ENCODE peak calls at places on chromosomes 4 and X, in four cellular contexts. One of them, this sample, is unnamed.

GRCh38 chr4:26594371-26594770 is 10.5 kb downstream of the TBC1D19 start:
- DNase-seq in HEK293T: no peak
- DNase-seq in GM12891: no peak
- DNase-seq in COLO829: no peak
- DNase-seq in this sample: no peak

GRCh38 chrX:23902419-23902818 is 5.3 kb downstream of the APOO start:
- DNase-seq in COLO829: no peak
- DNase-seq in GM12891: no peak
- DNase-seq in HEK293T: peak
- DNase-seq in this sample: peak

GRCh38 chrX:123219916-123220315 is 35.8 kb downstream of the GRIA3 start:
- DNase-seq in GM12891: no peak
- DNase-seq in HEK293T: no peak
- DNase-seq in COLO829: peak
- DNase-seq in this sample: no peak

GRCh38 chr4:138412847-138413246 is 170.7 kb upstream of the SLC7A11 start:
- DNase-seq in HEK293T: no peak
- DNase-seq in GM12891: no peak
- DNase-seq in COLO829: no peak
- DNase-seq in this sample: no peak

GRCh38 chr4:119733431-119733830 is 104.8 kb upstream of the PDE5A start:
- DNase-seq in COLO829: no peak
- DNase-seq in HEK293T: no peak
- DNase-seq in GM12891: no peak
- DNase-seq in this sample: no peak

GRCh38 chrX:110204986-110205385 is 112.9 kb downstream of the AMMECR1 start:
- DNase-seq in COLO829: no peak
- DNase-seq in HEK293T: no peak
- DNase-seq in GM12891: no peak
- DNase-seq in this sample: no peak

GRCh38 chr4:53076335-53076958 is 214.3 kb downstream of the RASL11B start:
- DNase-seq in HEK293T: no peak
- DNase-seq in GM12891: no peak
- DNase-seq in COLO829: no peak
- DNase-seq in this sample: no peak

GRCh38 chr4:15765910-15766703 is 12.0 kb upstream of the CD38 start:
- DNase-seq in GM12891: no peak
- DNase-seq in COLO829: no peak
- DNase-seq in HEK293T: no peak
- DNase-seq in this sample: peak

GRCh38 chr4:89119166-89119565 is 7.8 kb downstream of the TIGD2 start:
- DNase-seq in GM12891: no peak
- DNase-seq in HEK293T: no peak
- DNase-seq in COLO829: no peak
- DNase-seq in this sample: no peak

GRCh38 chrX:10620121-10620699 is at the start of gene MID1:
- DNase-seq in GM12891: no peak
- DNase-seq in HEK293T: peak
- DNase-seq in COLO829: peak
- DNase-seq in this sample: no peak

GRCh38 chr4:74402692-74403460 is 37.9 kb downstream of the EREG start:
- DNase-seq in COLO829: no peak
- DNase-seq in GM12891: no peak
- DNase-seq in HEK293T: no peak
- DNase-seq in this sample: no peak

GRCh38 chrX:17878028-17878670 is 17.1 kb upstream of the RAI2 start:
- DNase-seq in GM12891: no peak
- DNase-seq in HEK293T: no peak
- DNase-seq in COLO829: no peak
- DNase-seq in this sample: no peak

GRCh38 chr4:83125738-83126141 is 11.2 kb upstream of the PLAC8 start:
- DNase-seq in HEK293T: no peak
- DNase-seq in GM12891: no peak
- DNase-seq in COLO829: no peak
- DNase-seq in this sample: peak

GRCh38 chr4:84480082-84480481 is 19.0 kb downstream of the NKX6-1 start:
- DNase-seq in COLO829: no peak
- DNase-seq in HEK293T: no peak
- DNase-seq in GM12891: no peak
- DNase-seq in this sample: no peak

GRCh38 chr4:67566335-67566734 is 7.8 kb downstream of the STAP1 start:
- DNase-seq in HEK293T: no peak
- DNase-seq in COLO829: no peak
- DNase-seq in GM12891: no peak
- DNase-seq in this sample: no peak

GRCh38 chr4:184695178-184695896 is 38.6 kb downstream of the CENPU start:
- DNase-seq in HEK293T: no peak
- DNase-seq in GM12891: no peak
- DNase-seq in COLO829: no peak
- DNase-seq in this sample: no peak

GRCh38 chrX:125308653-125309052 is 11.0 kb upstream of the TEX13C start:
- DNase-seq in HEK293T: no peak
- DNase-seq in GM12891: no peak
- DNase-seq in COLO829: no peak
- DNase-seq in this sample: no peak

GRCh38 chrX:46575991-46576392 is 2.4 kb downstream of the CHST7 start:
- DNase-seq in COLO829: no peak
- DNase-seq in HEK293T: no peak
- DNase-seq in GM12891: no peak
- DNase-seq in this sample: no peak

GRCh38 chr4:19026281-19026680 is 1004.7 kb upstream of the LCORL start:
- DNase-seq in GM12891: no peak
- DNase-seq in COLO829: peak
- DNase-seq in HEK293T: no peak
- DNase-seq in this sample: no peak

GRCh38 chr4:1035510-1035909 is 24.1 kb downstream of the FGFRL1 start:
- DNase-seq in COLO829: peak
- DNase-seq in HEK293T: no peak
- DNase-seq in GM12891: no peak
- DNase-seq in this sample: no peak

GRCh38 chr4:81454498-81454897 is 17.2 kb downstream of the RASGEF1B start:
- DNase-seq in COLO829: no peak
- DNase-seq in GM12891: no peak
- DNase-seq in HEK293T: no peak
- DNase-seq in this sample: no peak

GRCh38 chr4:91519155-91519554 is 784.6 kb upstream of the GRID2 start:
- DNase-seq in GM12891: no peak
- DNase-seq in COLO829: no peak
- DNase-seq in HEK293T: no peak
- DNase-seq in this sample: peak

GRCh38 chr4:34182346-34182745 is 2062.0 kb downstream of the ARAP2 start:
- DNase-seq in COLO829: no peak
- DNase-seq in GM12891: no peak
- DNase-seq in HEK293T: no peak
- DNase-seq in this sample: no peak

GRCh38 chrX:23435108-23435507 is 100.5 kb downstream of the PTCHD1 start:
- DNase-seq in COLO829: no peak
- DNase-seq in HEK293T: no peak
- DNase-seq in GM12891: no peak
- DNase-seq in this sample: no peak

GRCh38 chr4:6910340-6910959 is 824 bp downstream of the TBC1D14 start:
- DNase-seq in COLO829: peak
- DNase-seq in HEK293T: peak
- DNase-seq in GM12891: no peak
- DNase-seq in this sample: no peak

GRCh38 chr4:184196730-184197355 is 20.8 kb downstream of the ENPP6 start:
- DNase-seq in HEK293T: no peak
- DNase-seq in GM12891: no peak
- DNase-seq in COLO829: no peak
- DNase-seq in this sample: no peak

GRCh38 chr4:108139089-108139488 is 29.6 kb downstream of the LEF1 start:
- DNase-seq in HEK293T: no peak
- DNase-seq in COLO829: no peak
- DNase-seq in GM12891: no peak
- DNase-seq in this sample: no peak

GRCh38 chr4:98659106-98659592 is 738 bp upstream of the TSPAN5 start:
- DNase-seq in HEK293T: no peak
- DNase-seq in COLO829: no peak
- DNase-seq in GM12891: no peak
- DNase-seq in this sample: no peak

This sample was measured in CD4-positive, alpha-beta memory T cell.